ENCODE peak calls at places on chromosomes 1 and 21, in four cellular contexts. W, Z, E and X are unnamed samples.

GRCh38 chr1:206923009-206923960 is 1.5 kb upstream of the FCMR start:
- DNase-seq in W (peak; percentile 95), E (no peak), Z (no peak), X (no peak)

GRCh38 chr1:207922554-207922953 is 11.6 kb upstream of the CD34 start:
- DNase-seq in W (no peak), Z (peak; percentile 69), E (no peak), X (no peak)

GRCh38 chr1:64936958-64937357 is 29.4 kb downstream of the JAK1 start:
- DNase-seq in E (no peak), W (no peak), Z (no peak), X (no peak)

GRCh38 chr1:112544011-112544688 is 35.4 kb downstream of the WNT2B start:
- DNase-seq in E (peak; percentile 63), W (no peak), Z (no peak), X (no peak)

GRCh38 chr1:21301794-21302440 is 11.7 kb upstream of the ECE1 start:
- DNase-seq in E (no peak), Z (no peak), W (no peak), X (no peak)

GRCh38 chr1:47906009-47906432 is 91.2 kb downstream of the TRABD2B start:
- DNase-seq in W (no peak), E (no peak), Z (no peak), X (no peak)

GRCh38 chr1:158830904-158831507 is at the start of gene MNDA:
- DNase-seq in E (no peak), Z (no peak), W (no peak), X (no peak)

GRCh38 chr1:170518965-170519364 is 13.0 kb upstream of the GORAB start:
- DNase-seq in Z (no peak), E (no peak), W (no peak), X (no peak)

GRCh38 chr1:151472852-151473731 is 13.8 kb upstream of the POGZ start:
- DNase-seq in E (no peak), W (peak; percentile 82), Z (peak; percentile 41), X (no peak)

GRCh38 chr1:27233677-27234053 is 767 bp upstream of the WDTC1 start:
- DNase-seq in Z (no peak), W (no peak), E (no peak), X (no peak)

GRCh38 chr1:14136152-14136763 is 436.3 kb downstream of the PRDM2 start:
- DNase-seq in Z (no peak), E (no peak), W (no peak), X (no peak)

GRCh38 chr1:156149374-156150106 is 3.8 kb upstream of the SEMA4A start:
- DNase-seq in E (no peak), Z (no peak), W (peak; percentile 79), X (no peak)

GRCh38 chr1:109395602-109396512 is 1.9 kb downstream of the SORT1 start:
- DNase-seq in W (no peak), E (peak; percentile 23), Z (no peak), X (no peak)

GRCh38 chr1:50251592-50252165 is 143.0 kb downstream of the ELAVL4 start:
- DNase-seq in Z (no peak), E (no peak), W (peak; percentile 76), X (no peak)

GRCh38 chr1:160398823-160399222 is 1.5 kb upstream of the VANGL2 start:
- DNase-seq in W (no peak), E (no peak), Z (no peak), X (no peak)

GRCh38 chr1:239363920-239364319 is 22.4 kb upstream of the CHRM3 start:
- DNase-seq in W (no peak), E (no peak), Z (no peak), X (no peak)

GRCh38 chr1:184260382-184260781 is 126.4 kb upstream of the C1orf21 start:
- DNase-seq in E (peak; percentile 26), W (no peak), Z (no peak), X (no peak)

GRCh38 chr1:155192346-155193274 is 15.1 kb downstream of the THBS3 start:
- DNase-seq in E (no peak), Z (no peak), W (no peak), X (no peak)

GRCh38 chr21:29376556-29376955 is 77.8 kb downstream of the BACH1 start:
- DNase-seq in Z (no peak), W (peak; percentile 81), E (no peak), X (no peak)

GRCh38 chr1:245986404-245987221 is 520.5 kb downstream of the SMYD3 start:
- DNase-seq in W (no peak), Z (no peak), E (peak; percentile 67), X (no peak)

GRCh38 chr1:159856576-159856975 is 5.9 kb downstream of the VSIG8 start:
- DNase-seq in E (no peak), Z (no peak), W (no peak), X (no peak)

GRCh38 chr1:221230605-221231004 is 351.4 kb downstream of the HLX start:
- DNase-seq in Z (no peak), E (peak; percentile 3), W (no peak), X (no peak)

GRCh38 chr1:224333939-224334701 is 4.1 kb upstream of the NVL start:
- DNase-seq in Z (no peak), W (no peak), E (no peak), X (no peak)

GRCh38 chr1:47590523-47591225 is 152.8 kb downstream of the FOXD2 start:
- DNase-seq in W (peak; percentile 55), Z (no peak), E (no peak), X (no peak)

GRCh38 chr1:41340655-41341364 is 20.4 kb upstream of the FOXO6 start:
- DNase-seq in E (no peak), W (no peak), Z (no peak), X (no peak)

GRCh38 chr21:25396135-25396711 is 211.1 kb downstream of the MRPL39 start:
- DNase-seq in E (no peak), Z (no peak), W (no peak), X (no peak)

GRCh38 chr1:212302745-212303383 is 17.7 kb downstream of the PPP2R5A start:
- DNase-seq in W (no peak), Z (no peak), E (no peak), X (no peak)

GRCh38 chr1:67612690-67613322 is 72.2 kb upstream of the GADD45A start:
- DNase-seq in E (no peak), W (no peak), Z (peak; percentile 21), X (no peak)

GRCh38 chr1:56081151-56081550 is 498.2 kb downstream of the PLPP3 start:
- DNase-seq in W (no peak), Z (peak; percentile 47), E (peak; percentile 79), X (no peak)

GRCh38 chr1:109793486-109794318 is 30.0 kb upstream of the EPS8L3 start:
- DNase-seq in E (no peak), W (no peak), Z (no peak), X (peak; percentile 67)

GRCh38 chr1:68178821-68179490 is 53.4 kb downstream of the WLS start:
- DNase-seq in W (no peak), Z (no peak), E (no peak), X (no peak)

GRCh38 chr1:43492816-43493215 is 37.9 kb upstream of the PTPRF start:
- DNase-seq in E (no peak), W (no peak), Z (no peak), X (no peak)

GRCh38 chr1:174448964-174449363 is 1.2 kb downstream of the GPR52 start:
- DNase-seq in Z (no peak), E (no peak), W (no peak), X (no peak)

GRCh38 chr21:40830836-40831235 is 16.1 kb downstream of the DSCAM start:
- DNase-seq in W (no peak), Z (no peak), E (no peak), X (no peak)

DNA sequence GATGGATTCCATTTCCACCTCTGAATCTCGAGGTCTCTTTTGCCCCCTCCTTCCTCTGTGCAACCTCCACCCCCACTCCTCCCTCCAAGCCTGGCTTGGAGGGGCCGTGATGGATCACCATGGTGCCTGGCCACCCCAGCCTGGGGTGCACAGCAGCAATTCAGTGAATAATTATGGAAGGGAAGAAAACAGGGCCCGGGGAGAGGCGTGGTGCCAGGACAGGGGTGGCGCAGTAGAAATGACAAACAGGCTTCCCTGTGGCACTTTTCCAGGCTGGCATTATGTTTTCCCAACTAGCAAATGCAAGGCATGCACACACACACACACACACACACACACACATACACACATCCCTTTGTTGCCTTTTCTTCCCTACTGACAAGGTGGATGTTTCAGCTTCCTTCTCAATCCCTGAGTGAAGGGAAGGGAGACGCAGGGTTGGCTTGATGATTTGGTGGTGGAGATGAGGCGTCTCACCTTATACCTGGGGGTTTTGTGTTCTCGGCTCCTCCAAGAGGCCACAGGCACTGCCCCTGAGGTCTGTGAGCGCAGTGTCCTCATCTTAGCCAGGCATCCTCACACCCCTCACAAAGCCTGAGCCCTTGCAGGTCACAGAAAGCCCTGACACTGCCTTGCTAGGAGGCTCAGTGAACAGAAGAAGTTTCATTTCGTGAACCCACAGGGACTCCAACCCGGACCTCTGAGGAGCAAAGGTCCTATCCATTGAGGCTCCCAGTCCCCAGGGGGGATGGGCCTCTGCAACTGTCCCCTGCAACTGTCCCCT is 215.8 kb downstream of the MATN1 start:
- DNase-seq in Z (no peak), E (no peak), W (no peak), X (no peak)
- TF ChIP-seq CTCF in Z (no peak), E (no peak), W (no peak), X (no peak)

DNA sequence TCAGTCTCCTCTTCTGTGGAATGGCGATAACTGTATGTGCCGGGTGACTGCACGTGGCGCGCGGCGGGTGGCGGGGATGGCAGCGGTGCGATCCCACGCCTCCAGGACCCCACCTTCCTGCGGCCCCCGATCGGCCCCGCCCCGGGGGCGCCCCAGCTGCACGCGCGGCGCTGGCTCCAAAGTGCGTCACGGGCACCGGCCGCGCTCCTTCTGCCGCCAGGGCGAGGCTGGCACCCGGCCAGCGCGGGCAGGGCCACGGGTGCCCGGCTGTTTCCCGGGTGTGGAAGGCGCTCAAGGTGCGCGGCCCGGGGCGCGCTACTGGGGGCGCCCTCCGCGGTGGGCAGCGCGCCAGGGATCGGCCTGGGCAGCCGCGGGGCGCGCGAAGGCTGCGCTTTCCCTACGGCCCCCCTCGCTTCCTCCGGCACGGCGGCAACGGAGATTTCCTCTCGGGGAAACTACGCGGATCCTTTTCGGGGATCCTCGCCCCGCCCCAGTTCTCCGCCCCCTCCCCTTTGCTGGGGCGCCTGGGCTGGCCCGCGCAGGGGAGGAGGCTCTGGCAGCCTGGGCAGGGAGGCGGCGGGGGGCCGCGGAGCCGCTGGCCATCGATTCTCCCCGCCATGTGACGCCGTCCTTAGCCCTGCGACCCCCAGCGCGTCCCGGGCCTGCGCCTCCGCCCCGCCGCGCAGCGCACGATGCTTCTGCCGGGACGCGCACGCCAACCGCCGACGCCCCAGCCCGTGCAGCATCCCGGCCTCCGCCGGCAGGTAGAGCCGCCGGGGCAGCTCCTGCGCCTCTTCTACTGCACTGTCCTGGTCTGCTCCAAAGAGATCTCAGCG is at the start of gene EVA1C:
- DNase-seq in E (no peak), Z (peak; percentile 78), W (peak; percentile 86), X (no peak)
- TF ChIP-seq CTCF in E (no peak), Z (peak; percentile 50), W (no peak), X (no peak)

GRCh38 chr21:46131721-46132651 is 23.4 kb downstream of the FTCD start:
- DNase-seq in W (no peak), E (no peak), Z (no peak), X (no peak)

GRCh38 chr21:46128106-46128982 is 27.0 kb downstream of the FTCD start:
- DNase-seq in E (no peak), Z (peak; percentile 78), W (peak; percentile 52), X (no peak)

GRCh38 chr21:46129846-46130651 is 25.3 kb downstream of the FTCD start:
- DNase-seq in Z (peak; percentile 14), W (peak; percentile 65), E (no peak), X (no peak)

GRCh38 chr21:46128983-46129571 is 26.3 kb downstream of the FTCD start:
- DNase-seq in E (no peak), Z (peak; percentile 25), W (peak; percentile 67), X (no peak)

GRCh38 chr21:46130721-46131720 is 24.4 kb downstream of the FTCD start:
- DNase-seq in E (no peak), W (peak; percentile 57), Z (peak; percentile 19), X (no peak)
- TF ChIP-seq CTCF in E (no peak), W (no peak), Z (no peak), X (no peak)

GRCh38 chr1:153617677-153618076 is 1.6 kb upstream of the S100A14 start:
- DNase-seq in Z (no peak), W (peak; percentile 95), E (no peak), X (no peak)
- TF ChIP-seq CTCF in Z (no peak), W (peak; percentile 84), E (peak; percentile 61), X (no peak)